ENCODE peak calls at places on chromosomes 3 and 15, in seven cellular contexts. Q is lung microvascular endothelial cell; G is activated CD4-positive, alpha-beta T cell treated with anti-CD3 and anti-CD28 coated beads, Interleukin-2, amount 50 U/mL, for 1 hour; D is H1; K is Karpas-422; V is fibroblast of lung; R is GOT3. Z is an unnamed sample.
A peak's percentile ranks its signal among the peaks of the same experiment; 100 is the strongest.

GRCh38 chr15:90620379-90621134 is 90.8 kb downstream of the CRTC3 start:
- DNase-seq in Q (peak; percentile 22), G (peak; percentile 22), D (no peak), K (peak; percentile 60), V (peak; percentile 21), R (no peak), Z (peak; percentile 40)

GRCh38 chr15:25875551-25875950 is 12.4 kb upstream of the ATP10A start:
- DNase-seq in Q (no peak), G (no peak), D (no peak), K (no peak), V (no peak), R (no peak), Z (no peak)

GRCh38 chr3:185308126-185308754 is 54.4 kb upstream of the EHHADH start:
- DNase-seq in Q (peak; percentile 69), G (peak; percentile 41), D (peak; percentile 34), K (peak; percentile 91), V (peak; percentile 68), R (no peak), Z (peak; percentile 50)

GRCh38 chr3:17742837-17743659 is 617 bp upstream of the TBC1D5 start:
- DNase-seq in Q (no peak), G (no peak), D (no peak), K (peak; percentile 55), V (no peak), R (no peak), Z (no peak)

GRCh38 chr3:194296448-194296831 is 54.7 kb downstream of the CPN2 start:
- DNase-seq in Q (peak; percentile 53), G (no peak), D (no peak), K (no peak), V (peak; percentile 72), R (no peak), Z (no peak)

GRCh38 chr3:158352551-158352950 is 218.4 kb upstream of the MLF1 start:
- DNase-seq in Q (no peak), G (no peak), D (no peak), K (no peak), V (peak; percentile 28), R (no peak), Z (no peak)

GRCh38 chr3:156630081-156630772 is 44.2 kb upstream of the TIPARP start:
- DNase-seq in Q (no peak), G (no peak), D (no peak), K (no peak), V (no peak), R (no peak), Z (no peak)

GRCh38 chr3:2262204-2262603 is 163.5 kb downstream of the CNTN4 start:
- DNase-seq in Q (no peak), G (no peak), D (no peak), K (no peak), V (no peak), R (no peak), Z (no peak)

GRCh38 chr3:135736740-135737139 is 228.8 kb upstream of the PPP2R3A start:
- DNase-seq in Q (no peak), G (no peak), D (peak; percentile 39), K (peak; percentile 85), V (no peak), R (no peak), Z (no peak)

GRCh38 chr15:74826372-74826819 is at the start of gene CPLX3:
- DNase-seq in Q (peak; percentile 19), G (peak; percentile 49), D (no peak), K (peak; percentile 61), V (no peak), R (no peak), Z (peak; percentile 37)